ENCODE peak calls at places on chromosome 20, in six cellular contexts. One of them, this sample, is unnamed.
A peak's percentile ranks its signal among the peaks of the same experiment; 100 is the strongest.

GRCh38 chr20:58923117-58923712 is 57.8 kb upstream of the NELFCD start:
- DNase-seq in GM12891: no peak
- DNase-seq in left cardiac atrium: no peak
- DNase-seq in hepatic stellate cell: no peak
- DNase-seq in Right ventricle myocardium inferior: no peak
- DNase-seq in AG20443: no peak
- DNase-seq in this sample: no peak

GRCh38 chr20:52041966-52042365 is 149.6 kb downstream of the ZFP64 start:
- DNase-seq in GM12891: no peak
- DNase-seq in left cardiac atrium: no peak
- DNase-seq in hepatic stellate cell: no peak
- DNase-seq in Right ventricle myocardium inferior: no peak
- DNase-seq in AG20443: no peak
- DNase-seq in this sample: no peak

GRCh38 chr20:45179166-45179565 is 4.5 kb downstream of the PI3 start:
- DNase-seq in GM12891: no peak
- DNase-seq in left cardiac atrium: no peak
- DNase-seq in hepatic stellate cell: no peak
- DNase-seq in Right ventricle myocardium inferior: no peak
- DNase-seq in AG20443: no peak
- DNase-seq in this sample: no peak

GRCh38 chr20:58094698-58095097 is 133.8 kb downstream of the ANKRD60 start:
- DNase-seq in GM12891: no peak
- DNase-seq in left cardiac atrium: no peak
- DNase-seq in hepatic stellate cell: no peak
- DNase-seq in Right ventricle myocardium inferior: no peak
- DNase-seq in AG20443: no peak
- DNase-seq in this sample: no peak

GRCh38 chr20:32497589-32498224 is 87.4 kb downstream of the NOL4L start:
- DNase-seq in GM12891: no peak
- DNase-seq in left cardiac atrium: no peak
- DNase-seq in hepatic stellate cell: no peak
- DNase-seq in Right ventricle myocardium inferior: no peak
- DNase-seq in AG20443: no peak
- DNase-seq in this sample: no peak

GRCh38 chr20:51184289-51184688 is 161.4 kb upstream of the KCNG1 start:
- DNase-seq in GM12891: no peak
- DNase-seq in left cardiac atrium: no peak
- DNase-seq in hepatic stellate cell: no peak
- DNase-seq in Right ventricle myocardium inferior: no peak
- DNase-seq in AG20443: peak; percentile 70
- DNase-seq in this sample: no peak

GRCh38 chr20:23082846-23083552 is 3.1 kb downstream of the CD93 start:
- DNase-seq in GM12891: no peak
- DNase-seq in left cardiac atrium: peak; percentile 81
- DNase-seq in hepatic stellate cell: no peak
- DNase-seq in Right ventricle myocardium inferior: no peak
- DNase-seq in AG20443: no peak
- DNase-seq in this sample: peak; percentile 60

GRCh38 chr20:47557791-47558190 is 56.1 kb downstream of the NCOA3 start:
- DNase-seq in GM12891: no peak
- DNase-seq in left cardiac atrium: no peak
- DNase-seq in hepatic stellate cell: no peak
- DNase-seq in Right ventricle myocardium inferior: no peak
- DNase-seq in AG20443: no peak
- DNase-seq in this sample: no peak

GRCh38 chr20:34561661-34562060 is 3.1 kb downstream of the MAP1LC3A start:
- DNase-seq in GM12891: no peak
- DNase-seq in left cardiac atrium: no peak
- DNase-seq in hepatic stellate cell: no peak
- DNase-seq in Right ventricle myocardium inferior: no peak
- DNase-seq in AG20443: no peak
- DNase-seq in this sample: no peak

GRCh38 chr20:24962182-24962492 is 13.1 kb downstream of the CST7 start:
- DNase-seq in GM12891: no peak
- DNase-seq in left cardiac atrium: no peak
- DNase-seq in hepatic stellate cell: no peak
- DNase-seq in Right ventricle myocardium inferior: no peak
- DNase-seq in AG20443: no peak
- DNase-seq in this sample: no peak

GRCh38 chr20:49245921-49246740 is 26.9 kb downstream of the DDX27 start:
- DNase-seq in GM12891: peak; percentile 35
- DNase-seq in left cardiac atrium: no peak
- DNase-seq in hepatic stellate cell: peak; percentile 62
- DNase-seq in Right ventricle myocardium inferior: no peak
- DNase-seq in AG20443: peak; percentile 78
- DNase-seq in this sample: peak; percentile 50

GRCh38 chr20:48766205-48766604 is 61.6 kb downstream of the PREX1 start:
- DNase-seq in GM12891: no peak
- DNase-seq in left cardiac atrium: no peak
- DNase-seq in hepatic stellate cell: no peak
- DNase-seq in Right ventricle myocardium inferior: no peak
- DNase-seq in AG20443: peak; percentile 25
- DNase-seq in this sample: no peak

GRCh38 chr20:63186528-63187316 is 29.2 kb downstream of the YTHDF1 start:
- DNase-seq in GM12891: no peak
- DNase-seq in left cardiac atrium: no peak
- DNase-seq in hepatic stellate cell: peak; percentile 47
- DNase-seq in Right ventricle myocardium inferior: no peak
- DNase-seq in AG20443: peak; percentile 72
- DNase-seq in this sample: no peak

GRCh38 chr20:6806291-6806690 is 38.8 kb downstream of the BMP2 start:
- DNase-seq in GM12891: no peak
- DNase-seq in left cardiac atrium: no peak
- DNase-seq in hepatic stellate cell: no peak
- DNase-seq in Right ventricle myocardium inferior: no peak
- DNase-seq in AG20443: no peak
- DNase-seq in this sample: no peak

GRCh38 chr20:34437330-34437986 is 74.4 kb downstream of the ITCH start:
- DNase-seq in GM12891: no peak
- DNase-seq in left cardiac atrium: no peak
- DNase-seq in hepatic stellate cell: peak; percentile 52
- DNase-seq in Right ventricle myocardium inferior: no peak
- DNase-seq in AG20443: peak; percentile 14
- DNase-seq in this sample: no peak

GRCh38 chr20:11995750-11996567 is 78.3 kb downstream of the BTBD3 start:
- DNase-seq in GM12891: no peak
- DNase-seq in left cardiac atrium: no peak
- DNase-seq in hepatic stellate cell: no peak
- DNase-seq in Right ventricle myocardium inferior: no peak
- DNase-seq in AG20443: no peak
- DNase-seq in this sample: no peak

GRCh38 chr20:40757087-40757486 is 68.1 kb upstream of the MAFB start:
- DNase-seq in GM12891: no peak
- DNase-seq in left cardiac atrium: no peak
- DNase-seq in hepatic stellate cell: no peak
- DNase-seq in Right ventricle myocardium inferior: no peak
- DNase-seq in AG20443: no peak
- DNase-seq in this sample: no peak

GRCh38 chr20:36856196-36856595 is 19.7 kb upstream of the TLDC2 start:
- DNase-seq in GM12891: no peak
- DNase-seq in left cardiac atrium: peak; percentile 63
- DNase-seq in hepatic stellate cell: no peak
- DNase-seq in Right ventricle myocardium inferior: peak; percentile 62
- DNase-seq in AG20443: no peak
- DNase-seq in this sample: no peak

GRCh38 chr20:17504898-17505663 is 26.1 kb downstream of the BFSP1 start:
- DNase-seq in GM12891: peak; percentile 49
- DNase-seq in left cardiac atrium: peak; percentile 78
- DNase-seq in hepatic stellate cell: peak; percentile 65
- DNase-seq in Right ventricle myocardium inferior: peak; percentile 89
- DNase-seq in AG20443: peak; percentile 78
- DNase-seq in this sample: peak; percentile 78

GRCh38 chr20:46129955-46130481 is 11.9 kb downstream of the CD40 start:
- DNase-seq in GM12891: no peak
- DNase-seq in left cardiac atrium: no peak
- DNase-seq in hepatic stellate cell: no peak
- DNase-seq in Right ventricle myocardium inferior: no peak
- DNase-seq in AG20443: no peak
- DNase-seq in this sample: no peak

GRCh38 chr20:42678895-42679294 is 510.8 kb downstream of the PTPRT start:
- DNase-seq in GM12891: no peak
- DNase-seq in left cardiac atrium: no peak
- DNase-seq in hepatic stellate cell: no peak
- DNase-seq in Right ventricle myocardium inferior: no peak
- DNase-seq in AG20443: no peak
- DNase-seq in this sample: no peak

GRCh38 chr20:47963022-47963421 is 177.7 kb upstream of the SULF2 start:
- DNase-seq in GM12891: no peak
- DNase-seq in left cardiac atrium: no peak
- DNase-seq in hepatic stellate cell: no peak
- DNase-seq in Right ventricle myocardium inferior: no peak
- DNase-seq in AG20443: no peak
- DNase-seq in this sample: no peak

GRCh38 chr20:62808211-62808865 is 3.7 kb downstream of the OGFR start:
- DNase-seq in GM12891: peak; percentile 85
- DNase-seq in left cardiac atrium: peak; percentile 66
- DNase-seq in hepatic stellate cell: peak; percentile 90
- DNase-seq in Right ventricle myocardium inferior: peak; percentile 89
- DNase-seq in AG20443: peak; percentile 86
- DNase-seq in this sample: peak; percentile 82

GRCh38 chr20:48783533-48784272 is 44.1 kb downstream of the PREX1 start:
- DNase-seq in GM12891: no peak
- DNase-seq in left cardiac atrium: no peak
- DNase-seq in hepatic stellate cell: peak; percentile 20
- DNase-seq in Right ventricle myocardium inferior: no peak
- DNase-seq in AG20443: no peak
- DNase-seq in this sample: no peak

GRCh38 chr20:57514273-57514751 is 10.6 kb downstream of the CTCFL start:
- DNase-seq in GM12891: peak; percentile 41
- DNase-seq in left cardiac atrium: peak; percentile 73
- DNase-seq in hepatic stellate cell: peak; percentile 69
- DNase-seq in Right ventricle myocardium inferior: no peak
- DNase-seq in AG20443: peak; percentile 90
- DNase-seq in this sample: peak; percentile 63

GRCh38 chr20:8796088-8796665 is 272.7 kb upstream of the PLCB4 start:
- DNase-seq in GM12891: no peak
- DNase-seq in left cardiac atrium: no peak
- DNase-seq in hepatic stellate cell: no peak
- DNase-seq in Right ventricle myocardium inferior: no peak
- DNase-seq in AG20443: peak; percentile 39
- DNase-seq in this sample: no peak

GRCh38 chr20:44720994-44721784 is 6.0 kb downstream of the CCN5 start:
- DNase-seq in GM12891: no peak
- DNase-seq in left cardiac atrium: peak; percentile 59
- DNase-seq in hepatic stellate cell: peak; percentile 61
- DNase-seq in Right ventricle myocardium inferior: peak; percentile 76
- DNase-seq in AG20443: peak; percentile 48
- DNase-seq in this sample: peak; percentile 61

GRCh38 chr20:46814366-46815232 is 80.0 kb upstream of the EYA2 start:
- DNase-seq in GM12891: no peak
- DNase-seq in left cardiac atrium: no peak
- DNase-seq in hepatic stellate cell: peak; percentile 85
- DNase-seq in Right ventricle myocardium inferior: no peak
- DNase-seq in AG20443: peak; percentile 91
- DNase-seq in this sample: no peak

GRCh38 chr20:50744143-50744792 is 12.9 kb downstream of the PARD6B start:
- DNase-seq in GM12891: no peak
- DNase-seq in left cardiac atrium: peak; percentile 38
- DNase-seq in hepatic stellate cell: peak; percentile 86
- DNase-seq in Right ventricle myocardium inferior: peak; percentile 73
- DNase-seq in AG20443: peak; percentile 91
- DNase-seq in this sample: peak; percentile 68

GRCh38 chr20:36308986-36309385 is 2.8 kb downstream of the DLGAP4 start:
- DNase-seq in GM12891: no peak
- DNase-seq in left cardiac atrium: no peak
- DNase-seq in hepatic stellate cell: no peak
- DNase-seq in Right ventricle myocardium inferior: no peak
- DNase-seq in AG20443: no peak
- DNase-seq in this sample: no peak

GRCh38 chr20:19314619-19315018 is 102.2 kb downstream of the SLC24A3 start:
- DNase-seq in GM12891: no peak
- DNase-seq in left cardiac atrium: no peak
- DNase-seq in hepatic stellate cell: no peak
- DNase-seq in Right ventricle myocardium inferior: no peak
- DNase-seq in AG20443: no peak
- DNase-seq in this sample: no peak

GRCh38 chr20:10524643-10525042 is 89.5 kb downstream of the SLX4IP start:
- DNase-seq in GM12891: no peak
- DNase-seq in left cardiac atrium: no peak
- DNase-seq in hepatic stellate cell: no peak
- DNase-seq in Right ventricle myocardium inferior: no peak
- DNase-seq in AG20443: no peak
- DNase-seq in this sample: no peak